ENCODE peak calls at places on chromosomes 4 and X, in five cellular contexts. One of them, this sample, is unnamed.
A peak's percentile ranks its signal among the peaks of the same experiment; 100 is the strongest.

GRCh38 chrX:17679820-17680219 is 57.5 kb upstream of the SCML1 start:
- DNase-seq in activated CD8-positive, alpha-beta T cell treated with anti-CD3 and anti-CD28 coated beads for 36 hours: no peak
- DNase-seq in left lung: no peak
- DNase-seq in fibroblast of pulmonary artery: no peak
- DNase-seq in Peyer's patch: no peak
- DNase-seq in this sample: no peak

GRCh38 chr4:7960790-7961655 is 21.4 kb upstream of the AFAP1 start:
- DNase-seq in activated CD8-positive, alpha-beta T cell treated with anti-CD3 and anti-CD28 coated beads for 36 hours: peak; percentile 97
- DNase-seq in left lung: peak; percentile 70
- DNase-seq in fibroblast of pulmonary artery: peak; percentile 99
- DNase-seq in Peyer's patch: no peak
- DNase-seq in this sample: no peak

GRCh38 chr4:66035701-66036100 is 365.4 kb upstream of the EPHA5 start:
- DNase-seq in activated CD8-positive, alpha-beta T cell treated with anti-CD3 and anti-CD28 coated beads for 36 hours: no peak
- DNase-seq in left lung: no peak
- DNase-seq in fibroblast of pulmonary artery: no peak
- DNase-seq in Peyer's patch: no peak
- DNase-seq in this sample: no peak

GRCh38 chrX:10098235-10098819 is 58.4 kb upstream of the CLCN4 start:
- DNase-seq in activated CD8-positive, alpha-beta T cell treated with anti-CD3 and anti-CD28 coated beads for 36 hours: peak; percentile 79
- DNase-seq in left lung: no peak
- DNase-seq in fibroblast of pulmonary artery: no peak
- DNase-seq in Peyer's patch: peak; percentile 66
- DNase-seq in this sample: no peak

GRCh38 chrX:47232197-47232802 is 509 bp upstream of the USP11 start:
- DNase-seq in activated CD8-positive, alpha-beta T cell treated with anti-CD3 and anti-CD28 coated beads for 36 hours: no peak
- DNase-seq in left lung: no peak
- DNase-seq in fibroblast of pulmonary artery: no peak
- DNase-seq in Peyer's patch: no peak
- DNase-seq in this sample: no peak

GRCh38 chr4:84474107-84474506 is 25.0 kb downstream of the NKX6-1 start:
- DNase-seq in activated CD8-positive, alpha-beta T cell treated with anti-CD3 and anti-CD28 coated beads for 36 hours: no peak
- DNase-seq in left lung: no peak
- DNase-seq in fibroblast of pulmonary artery: no peak
- DNase-seq in Peyer's patch: no peak
- DNase-seq in this sample: no peak

GRCh38 chr4:128863314-128864075 is 54.0 kb downstream of the JADE1 start:
- DNase-seq in activated CD8-positive, alpha-beta T cell treated with anti-CD3 and anti-CD28 coated beads for 36 hours: peak; percentile 66
- DNase-seq in left lung: peak; percentile 55
- DNase-seq in fibroblast of pulmonary artery: peak; percentile 88
- DNase-seq in Peyer's patch: peak; percentile 51
- DNase-seq in this sample: peak; percentile 89

GRCh38 chrX:150570512-150570911 is 2.1 kb downstream of the MTM1 start:
- DNase-seq in activated CD8-positive, alpha-beta T cell treated with anti-CD3 and anti-CD28 coated beads for 36 hours: no peak
- DNase-seq in left lung: no peak
- DNase-seq in fibroblast of pulmonary artery: peak; percentile 18
- DNase-seq in Peyer's patch: no peak
- DNase-seq in this sample: no peak

GRCh38 chr4:181968371-181968770 is 274.8 kb upstream of the TENM3 start:
- DNase-seq in activated CD8-positive, alpha-beta T cell treated with anti-CD3 and anti-CD28 coated beads for 36 hours: no peak
- DNase-seq in left lung: no peak
- DNase-seq in fibroblast of pulmonary artery: peak; percentile 49
- DNase-seq in Peyer's patch: no peak
- DNase-seq in this sample: no peak

GRCh38 chr4:184645904-184646610 is 3.2 kb downstream of the CASP3 start:
- DNase-seq in activated CD8-positive, alpha-beta T cell treated with anti-CD3 and anti-CD28 coated beads for 36 hours: no peak
- DNase-seq in left lung: no peak
- DNase-seq in fibroblast of pulmonary artery: no peak
- DNase-seq in Peyer's patch: no peak
- DNase-seq in this sample: no peak

GRCh38 chr4:1449475-1449832 is 43.2 kb upstream of the NKX1-1 start:
- DNase-seq in activated CD8-positive, alpha-beta T cell treated with anti-CD3 and anti-CD28 coated beads for 36 hours: no peak
- DNase-seq in left lung: no peak
- DNase-seq in fibroblast of pulmonary artery: no peak
- DNase-seq in Peyer's patch: no peak
- DNase-seq in this sample: no peak

GRCh38 chr4:83252782-83253405 is 31.7 kb downstream of the COQ2 start:
- DNase-seq in activated CD8-positive, alpha-beta T cell treated with anti-CD3 and anti-CD28 coated beads for 36 hours: peak; percentile 84
- DNase-seq in left lung: peak; percentile 76
- DNase-seq in fibroblast of pulmonary artery: peak; percentile 81
- DNase-seq in Peyer's patch: peak; percentile 83
- DNase-seq in this sample: peak; percentile 74

GRCh38 chr4:52712991-52713275 is 38.3 kb downstream of the ERVMER34-1 start:
- DNase-seq in activated CD8-positive, alpha-beta T cell treated with anti-CD3 and anti-CD28 coated beads for 36 hours: no peak
- DNase-seq in left lung: no peak
- DNase-seq in fibroblast of pulmonary artery: no peak
- DNase-seq in Peyer's patch: no peak
- DNase-seq in this sample: no peak

GRCh38 chr4:68963389-68963788 is 11.8 kb upstream of the UGT2A3 start:
- DNase-seq in activated CD8-positive, alpha-beta T cell treated with anti-CD3 and anti-CD28 coated beads for 36 hours: no peak
- DNase-seq in left lung: no peak
- DNase-seq in fibroblast of pulmonary artery: no peak
- DNase-seq in Peyer's patch: no peak
- DNase-seq in this sample: no peak

GRCh38 chr4:107037188-107037587 is 1.1 kb upstream of the DKK2 start:
- DNase-seq in activated CD8-positive, alpha-beta T cell treated with anti-CD3 and anti-CD28 coated beads for 36 hours: peak; percentile 11
- DNase-seq in left lung: no peak
- DNase-seq in fibroblast of pulmonary artery: peak; percentile 42
- DNase-seq in Peyer's patch: no peak
- DNase-seq in this sample: peak; percentile 74
- TF ChIP-seq CTCF in activated CD8-positive, alpha-beta T cell treated with anti-CD3 and anti-CD28 coated beads for 36 hours: no peak
- TF ChIP-seq CTCF in left lung: no peak
- TF ChIP-seq CTCF in fibroblast of pulmonary artery: peak; percentile 58
- TF ChIP-seq CTCF in Peyer's patch: no peak
- TF ChIP-seq CTCF in this sample: no peak

DNA sequence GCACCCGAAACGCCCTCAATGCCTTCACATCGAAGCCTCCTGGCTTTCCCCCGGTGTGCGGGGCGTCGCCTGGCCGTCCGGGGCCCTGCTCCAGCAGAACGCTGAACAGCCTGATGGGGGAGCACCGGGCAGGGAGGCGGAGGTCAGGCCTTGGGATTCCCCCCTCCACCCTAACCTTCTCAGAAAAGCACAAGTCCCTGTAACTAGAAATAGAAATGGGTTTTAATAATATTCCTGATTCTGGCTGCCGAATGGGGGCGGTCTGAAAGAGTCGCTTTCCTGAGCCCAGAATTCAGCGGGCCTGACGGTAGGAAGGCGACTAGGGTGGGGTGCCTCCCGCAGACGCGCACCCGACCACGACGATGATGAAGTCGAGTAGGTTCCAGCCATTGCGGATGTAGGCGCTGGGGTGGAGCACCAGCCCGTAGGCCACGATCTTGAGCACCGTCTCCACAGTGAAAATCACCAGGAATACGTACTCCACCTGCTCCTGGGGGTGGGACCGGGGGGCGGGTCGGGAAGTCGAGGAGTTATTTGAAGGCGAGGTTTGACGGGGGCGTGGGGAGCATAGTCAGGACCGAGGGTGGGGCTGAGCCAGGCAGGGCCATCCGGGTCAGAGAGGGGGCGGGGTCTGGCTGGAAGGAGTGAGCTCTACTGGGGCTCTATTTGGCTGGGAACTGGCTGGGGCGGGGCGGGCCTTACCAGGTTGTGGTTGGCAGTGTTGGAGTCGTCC is 2.5 kb downstream of the CACNA1F start:
- DNase-seq in activated CD8-positive, alpha-beta T cell treated with anti-CD3 and anti-CD28 coated beads for 36 hours: peak; percentile 84
- DNase-seq in left lung: peak; percentile 87
- DNase-seq in fibroblast of pulmonary artery: no peak
- DNase-seq in Peyer's patch: peak; percentile 75
- DNase-seq in this sample: peak; percentile 74
- TF ChIP-seq CTCF in activated CD8-positive, alpha-beta T cell treated with anti-CD3 and anti-CD28 coated beads for 36 hours: peak; percentile 18
- TF ChIP-seq CTCF in left lung: no peak
- TF ChIP-seq CTCF in fibroblast of pulmonary artery: no peak
- TF ChIP-seq CTCF in Peyer's patch: no peak
- TF ChIP-seq CTCF in this sample: no peak

DNA sequence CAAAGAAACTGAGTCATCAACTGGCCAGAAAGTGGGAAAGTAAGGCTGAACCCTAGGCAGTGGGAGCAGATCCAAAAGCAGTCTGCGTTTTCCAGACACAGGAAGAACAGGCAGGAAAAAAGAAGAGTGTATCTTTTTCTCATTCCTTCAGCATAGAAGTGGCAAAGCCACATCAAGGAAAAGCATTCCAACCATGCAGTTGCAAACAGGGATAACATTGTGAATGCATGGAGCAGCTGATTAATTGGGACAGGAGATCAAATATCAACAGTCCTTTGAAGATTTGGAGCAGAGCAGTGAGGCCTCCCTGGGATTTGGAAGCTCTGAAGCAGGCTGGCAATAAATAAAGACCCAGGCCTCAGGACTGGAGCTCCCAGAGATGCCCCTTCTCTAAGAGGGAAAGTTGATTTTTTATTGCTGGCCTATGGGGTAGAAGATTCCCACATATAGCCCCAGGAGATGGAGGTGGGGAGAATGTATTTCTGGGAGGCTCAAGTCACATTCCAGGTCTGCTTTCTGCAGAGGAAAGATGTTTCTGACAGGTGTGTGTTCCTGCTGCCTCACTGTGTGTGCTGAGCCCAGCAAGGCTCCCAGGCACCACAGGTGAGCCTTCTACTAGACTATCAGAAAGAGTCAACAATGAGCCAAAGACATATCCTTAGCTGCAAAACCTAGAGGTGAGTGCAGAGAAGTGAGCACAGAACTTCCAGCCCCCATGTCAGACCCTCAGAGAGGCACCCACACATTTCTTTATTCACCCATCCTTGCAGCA is 222.5 kb downstream of the RAB28 start:
- DNase-seq in activated CD8-positive, alpha-beta T cell treated with anti-CD3 and anti-CD28 coated beads for 36 hours: no peak
- DNase-seq in left lung: no peak
- DNase-seq in fibroblast of pulmonary artery: no peak
- DNase-seq in Peyer's patch: no peak
- DNase-seq in this sample: no peak
- TF ChIP-seq CTCF in activated CD8-positive, alpha-beta T cell treated with anti-CD3 and anti-CD28 coated beads for 36 hours: no peak
- TF ChIP-seq CTCF in left lung: no peak
- TF ChIP-seq CTCF in fibroblast of pulmonary artery: no peak
- TF ChIP-seq CTCF in Peyer's patch: no peak
- TF ChIP-seq CTCF in this sample: no peak

GRCh38 chr4:16264798-16265197 is 38.5 kb upstream of the TAPT1 start:
- DNase-seq in activated CD8-positive, alpha-beta T cell treated with anti-CD3 and anti-CD28 coated beads for 36 hours: peak; percentile 10
- DNase-seq in left lung: no peak
- DNase-seq in fibroblast of pulmonary artery: peak; percentile 73
- DNase-seq in Peyer's patch: no peak
- DNase-seq in this sample: no peak
- TF ChIP-seq CTCF in activated CD8-positive, alpha-beta T cell treated with anti-CD3 and anti-CD28 coated beads for 36 hours: peak; percentile 58
- TF ChIP-seq CTCF in left lung: peak; percentile 71
- TF ChIP-seq CTCF in fibroblast of pulmonary artery: peak; percentile 59
- TF ChIP-seq CTCF in Peyer's patch: peak; percentile 55
- TF ChIP-seq CTCF in this sample: peak; percentile 32

DNA sequence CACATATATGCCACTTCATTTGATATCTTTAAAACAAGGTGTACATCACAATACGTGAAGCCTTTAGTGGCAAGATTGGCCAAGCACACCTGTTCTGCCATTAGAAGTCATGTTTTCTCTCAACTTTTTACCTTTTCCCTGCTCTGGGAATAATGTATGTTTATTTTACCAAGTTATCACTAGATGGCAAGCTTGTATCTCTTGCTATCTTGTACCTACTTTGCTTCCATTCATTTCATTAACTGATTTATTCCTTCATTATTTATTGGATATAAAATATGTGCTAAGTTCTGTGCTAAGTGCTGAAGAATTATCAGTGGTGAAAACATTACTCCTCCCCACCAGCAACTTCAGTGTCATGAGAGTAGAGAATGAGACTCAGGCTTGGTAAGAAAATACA is 245.5 kb downstream of the ANK2 start:
- DNase-seq in activated CD8-positive, alpha-beta T cell treated with anti-CD3 and anti-CD28 coated beads for 36 hours: no peak
- DNase-seq in left lung: no peak
- DNase-seq in fibroblast of pulmonary artery: peak; percentile 29
- DNase-seq in Peyer's patch: no peak
- DNase-seq in this sample: no peak
- TF ChIP-seq CTCF in activated CD8-positive, alpha-beta T cell treated with anti-CD3 and anti-CD28 coated beads for 36 hours: no peak
- TF ChIP-seq CTCF in left lung: no peak
- TF ChIP-seq CTCF in fibroblast of pulmonary artery: peak; percentile 13
- TF ChIP-seq CTCF in Peyer's patch: no peak
- TF ChIP-seq CTCF in this sample: no peak

DNA sequence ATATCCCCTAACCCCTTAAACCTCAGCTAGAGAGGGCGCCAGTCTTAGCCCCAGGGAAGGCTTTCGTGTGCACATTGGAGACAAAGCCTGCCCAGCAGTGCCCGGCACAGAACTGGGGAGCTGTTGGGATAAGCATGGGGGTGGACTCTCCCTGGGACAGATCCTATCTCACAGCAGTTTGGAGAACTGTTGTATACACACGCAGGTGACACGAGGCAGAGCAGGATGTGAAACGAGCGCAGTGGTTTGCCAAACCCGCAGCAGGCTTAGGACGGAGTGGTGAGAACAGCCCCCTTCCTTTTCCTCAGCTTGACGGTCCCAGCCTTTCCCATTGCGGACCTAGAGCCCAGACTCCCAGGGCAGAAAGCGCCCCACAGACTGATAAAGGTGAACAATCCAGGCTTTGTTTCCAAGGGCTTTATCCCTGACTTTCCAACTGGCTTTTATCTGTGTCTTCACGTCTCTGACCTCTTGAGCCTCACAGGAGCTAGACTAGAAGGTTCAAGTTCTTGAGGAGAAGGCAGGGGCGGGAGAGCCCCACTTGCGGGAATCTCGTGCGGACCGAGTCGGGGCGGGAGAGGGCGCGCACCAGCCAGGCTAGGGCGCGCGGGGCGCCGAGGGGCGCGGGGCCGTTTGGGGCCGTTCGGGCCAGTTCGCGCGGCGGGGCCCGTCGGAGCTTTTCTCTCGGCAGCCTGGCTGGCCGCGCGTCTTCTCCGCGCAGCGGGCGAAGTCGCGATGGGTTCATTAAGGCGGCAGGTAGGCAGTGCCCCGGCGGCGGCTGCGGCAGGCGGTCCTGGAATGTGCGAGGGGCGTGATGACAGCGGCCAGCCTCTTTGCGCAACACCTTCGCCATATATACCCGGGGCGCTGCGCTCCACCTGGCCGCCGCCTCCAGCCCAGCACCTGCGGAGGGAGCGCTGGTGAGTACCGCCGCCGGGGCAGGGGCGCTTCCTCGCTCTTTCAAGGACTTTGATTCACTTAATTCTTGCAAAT is at the start of gene SLC34A2:
- DNase-seq in activated CD8-positive, alpha-beta T cell treated with anti-CD3 and anti-CD28 coated beads for 36 hours: no peak
- DNase-seq in left lung: peak; percentile 68
- DNase-seq in fibroblast of pulmonary artery: no peak
- DNase-seq in Peyer's patch: no peak
- DNase-seq in this sample: peak; percentile 30
- TF ChIP-seq CTCF in activated CD8-positive, alpha-beta T cell treated with anti-CD3 and anti-CD28 coated beads for 36 hours: no peak
- TF ChIP-seq CTCF in left lung: no peak
- TF ChIP-seq CTCF in fibroblast of pulmonary artery: no peak
- TF ChIP-seq CTCF in Peyer's patch: no peak
- TF ChIP-seq CTCF in this sample: no peak